ENCODE peak calls at places on chromosomes 5 and 9, in nine cellular contexts. One of them, this sample, is unnamed.

GRCh38 chr5:68420476-68421344 is 205.2 kb downstream of the PIK3R1 start:
- DNase-seq in cardiac muscle cell: no peak
- DNase-seq in CD8-positive, alpha-beta memory T cell: no peak
- DNase-seq in PC-9: no peak
- DNase-seq in psoas muscle: peak; percentile 66
- DNase-seq in A549: no peak
- DNase-seq in body of pancreas: no peak
- DNase-seq in aorta: no peak
- DNase-seq in spleen: peak; percentile 86
- DNase-seq in this sample: no peak

GRCh38 chr9:92359380-92360007 is 33.7 kb downstream of the CENPP start:
- DNase-seq in cardiac muscle cell: peak; percentile 69
- DNase-seq in CD8-positive, alpha-beta memory T cell: no peak
- DNase-seq in PC-9: no peak
- DNase-seq in psoas muscle: no peak
- DNase-seq in A549: no peak
- DNase-seq in body of pancreas: no peak
- DNase-seq in aorta: no peak
- DNase-seq in spleen: no peak
- DNase-seq in this sample: no peak

GRCh38 chr5:172904643-172905345 is 54.4 kb upstream of the RPL26L1 start:
- DNase-seq in cardiac muscle cell: peak; percentile 87
- DNase-seq in CD8-positive, alpha-beta memory T cell: no peak
- DNase-seq in PC-9: peak; percentile 98
- DNase-seq in psoas muscle: peak; percentile 79
- DNase-seq in A549: peak; percentile 78
- DNase-seq in body of pancreas: peak; percentile 98
- DNase-seq in aorta: peak; percentile 90
- DNase-seq in spleen: no peak
- DNase-seq in this sample: peak; percentile 71

GRCh38 chr9:93264338-93265125 is 80.6 kb downstream of the WNK2 start:
- DNase-seq in cardiac muscle cell: no peak
- DNase-seq in CD8-positive, alpha-beta memory T cell: no peak
- DNase-seq in PC-9: no peak
- DNase-seq in psoas muscle: peak; percentile 35
- DNase-seq in A549: no peak
- DNase-seq in body of pancreas: no peak
- DNase-seq in aorta: peak; percentile 66
- DNase-seq in spleen: peak; percentile 52
- DNase-seq in this sample: no peak

GRCh38 chr5:107777161-107777740 is 106.5 kb upstream of the EFNA5 start:
- DNase-seq in cardiac muscle cell: no peak
- DNase-seq in CD8-positive, alpha-beta memory T cell: no peak
- DNase-seq in PC-9: no peak
- DNase-seq in psoas muscle: no peak
- DNase-seq in A549: no peak
- DNase-seq in body of pancreas: no peak
- DNase-seq in aorta: no peak
- DNase-seq in spleen: no peak
- DNase-seq in this sample: no peak

GRCh38 chr9:33765411-33765810 is 29.9 kb upstream of the PRSS3 start:
- DNase-seq in cardiac muscle cell: peak; percentile 46
- DNase-seq in CD8-positive, alpha-beta memory T cell: no peak
- DNase-seq in PC-9: peak; percentile 83
- DNase-seq in psoas muscle: no peak
- DNase-seq in A549: peak; percentile 75
- DNase-seq in body of pancreas: no peak
- DNase-seq in aorta: no peak
- DNase-seq in spleen: no peak
- DNase-seq in this sample: no peak

GRCh38 chr5:132472431-132472830 is 18.1 kb downstream of the IRF1 start:
- DNase-seq in cardiac muscle cell: no peak
- DNase-seq in CD8-positive, alpha-beta memory T cell: no peak
- DNase-seq in PC-9: no peak
- DNase-seq in psoas muscle: no peak
- DNase-seq in A549: no peak
- DNase-seq in body of pancreas: no peak
- DNase-seq in aorta: no peak
- DNase-seq in spleen: peak; percentile 59
- DNase-seq in this sample: peak; percentile 5

GRCh38 chr5:44862808-44863207 is 54.1 kb downstream of the MRPS30 start:
- DNase-seq in cardiac muscle cell: no peak
- DNase-seq in CD8-positive, alpha-beta memory T cell: no peak
- DNase-seq in PC-9: peak; percentile 43
- DNase-seq in psoas muscle: no peak
- DNase-seq in A549: peak; percentile 33
- DNase-seq in body of pancreas: no peak
- DNase-seq in aorta: no peak
- DNase-seq in spleen: no peak
- DNase-seq in this sample: no peak

GRCh38 chr9:14428781-14429230 is 114.9 kb upstream of the NFIB start:
- DNase-seq in cardiac muscle cell: peak; percentile 91
- DNase-seq in CD8-positive, alpha-beta memory T cell: no peak
- DNase-seq in PC-9: peak; percentile 37
- DNase-seq in psoas muscle: peak; percentile 73
- DNase-seq in A549: peak; percentile 69
- DNase-seq in body of pancreas: peak; percentile 66
- DNase-seq in aorta: peak; percentile 89
- DNase-seq in spleen: no peak
- DNase-seq in this sample: peak; percentile 60

GRCh38 chr5:107765685-107766063 is 94.9 kb upstream of the EFNA5 start:
- DNase-seq in cardiac muscle cell: no peak
- DNase-seq in CD8-positive, alpha-beta memory T cell: no peak
- DNase-seq in PC-9: no peak
- DNase-seq in psoas muscle: no peak
- DNase-seq in A549: no peak
- DNase-seq in body of pancreas: no peak
- DNase-seq in aorta: no peak
- DNase-seq in spleen: no peak
- DNase-seq in this sample: no peak

GRCh38 chr5:54533541-54534179 is 16.1 kb downstream of the SNX18 start:
- DNase-seq in cardiac muscle cell: peak; percentile 44
- DNase-seq in CD8-positive, alpha-beta memory T cell: no peak
- DNase-seq in PC-9: no peak
- DNase-seq in psoas muscle: no peak
- DNase-seq in A549: no peak
- DNase-seq in body of pancreas: peak; percentile 43
- DNase-seq in aorta: no peak
- DNase-seq in spleen: no peak
- DNase-seq in this sample: no peak
- H3K4me1 ChIP-seq in cardiac muscle cell: peaks cover 39% of the 10 kb centered on the region
- H3K4me1 ChIP-seq in CD8-positive, alpha-beta memory T cell: peaks cover 26% of the 10 kb centered on the region
- H3K4me1 ChIP-seq in PC-9: peaks cover 20% of the 10 kb centered on the region
- H3K4me1 ChIP-seq in psoas muscle: peaks cover 50% of the 10 kb centered on the region
- H3K4me1 ChIP-seq in A549: no peaks in the 10 kb centered on the region
- H3K4me1 ChIP-seq in body of pancreas: peaks cover 55% of the 10 kb centered on the region
- H3K4me1 ChIP-seq in aorta: peaks cover 5% of the 10 kb centered on the region
- H3K4me1 ChIP-seq in spleen: peaks cover 67% of the 10 kb centered on the region
- H3K4me1 ChIP-seq in this sample: no peaks in the 10 kb centered on the region

GRCh38 chr9:121711281-121711680 is 59.8 kb downstream of the DAB2IP start:
- DNase-seq in cardiac muscle cell: no peak
- DNase-seq in CD8-positive, alpha-beta memory T cell: no peak
- DNase-seq in PC-9: no peak
- DNase-seq in psoas muscle: no peak
- DNase-seq in A549: no peak
- DNase-seq in body of pancreas: no peak
- DNase-seq in aorta: no peak
- DNase-seq in spleen: no peak
- DNase-seq in this sample: no peak

GRCh38 chr9:121714075-121714705 is 62.8 kb downstream of the DAB2IP start:
- DNase-seq in cardiac muscle cell: no peak
- DNase-seq in CD8-positive, alpha-beta memory T cell: no peak
- DNase-seq in PC-9: peak; percentile 41
- DNase-seq in psoas muscle: no peak
- DNase-seq in A549: no peak
- DNase-seq in body of pancreas: no peak
- DNase-seq in aorta: no peak
- DNase-seq in spleen: no peak
- DNase-seq in this sample: no peak

GRCh38 chr9:121714873-121715272 is 63.4 kb downstream of the DAB2IP start:
- DNase-seq in cardiac muscle cell: no peak
- DNase-seq in CD8-positive, alpha-beta memory T cell: no peak
- DNase-seq in PC-9: no peak
- DNase-seq in psoas muscle: no peak
- DNase-seq in A549: no peak
- DNase-seq in body of pancreas: no peak
- DNase-seq in aorta: no peak
- DNase-seq in spleen: no peak
- DNase-seq in this sample: no peak

GRCh38 chr9:121717141-121717749 is 65.8 kb downstream of the DAB2IP start:
- DNase-seq in cardiac muscle cell: no peak
- DNase-seq in CD8-positive, alpha-beta memory T cell: no peak
- DNase-seq in PC-9: no peak
- DNase-seq in psoas muscle: no peak
- DNase-seq in A549: no peak
- DNase-seq in body of pancreas: no peak
- DNase-seq in aorta: no peak
- DNase-seq in spleen: no peak
- DNase-seq in this sample: no peak

GRCh38 chr9:121713400-121714070 is 62.1 kb downstream of the DAB2IP start:
- DNase-seq in cardiac muscle cell: no peak
- DNase-seq in CD8-positive, alpha-beta memory T cell: no peak
- DNase-seq in PC-9: no peak
- DNase-seq in psoas muscle: no peak
- DNase-seq in A549: no peak
- DNase-seq in body of pancreas: no peak
- DNase-seq in aorta: no peak
- DNase-seq in spleen: no peak
- DNase-seq in this sample: no peak
- H3K4me1 ChIP-seq in cardiac muscle cell: no peaks in the 10 kb centered on the region
- H3K4me1 ChIP-seq in CD8-positive, alpha-beta memory T cell: peaks cover under 1% of the 10 kb centered on the region
- H3K4me1 ChIP-seq in PC-9: peaks cover 7% of the 10 kb centered on the region
- H3K4me1 ChIP-seq in psoas muscle: peaks cover 88% of the 10 kb centered on the region
- H3K4me1 ChIP-seq in A549: no peaks in the 10 kb centered on the region
- H3K4me1 ChIP-seq in body of pancreas: no peaks in the 10 kb centered on the region
- H3K4me1 ChIP-seq in aorta: no peaks in the 10 kb centered on the region
- H3K4me1 ChIP-seq in spleen: no peaks in the 10 kb centered on the region
- H3K4me1 ChIP-seq in this sample: peaks cover 3% of the 10 kb centered on the region

DNA sequence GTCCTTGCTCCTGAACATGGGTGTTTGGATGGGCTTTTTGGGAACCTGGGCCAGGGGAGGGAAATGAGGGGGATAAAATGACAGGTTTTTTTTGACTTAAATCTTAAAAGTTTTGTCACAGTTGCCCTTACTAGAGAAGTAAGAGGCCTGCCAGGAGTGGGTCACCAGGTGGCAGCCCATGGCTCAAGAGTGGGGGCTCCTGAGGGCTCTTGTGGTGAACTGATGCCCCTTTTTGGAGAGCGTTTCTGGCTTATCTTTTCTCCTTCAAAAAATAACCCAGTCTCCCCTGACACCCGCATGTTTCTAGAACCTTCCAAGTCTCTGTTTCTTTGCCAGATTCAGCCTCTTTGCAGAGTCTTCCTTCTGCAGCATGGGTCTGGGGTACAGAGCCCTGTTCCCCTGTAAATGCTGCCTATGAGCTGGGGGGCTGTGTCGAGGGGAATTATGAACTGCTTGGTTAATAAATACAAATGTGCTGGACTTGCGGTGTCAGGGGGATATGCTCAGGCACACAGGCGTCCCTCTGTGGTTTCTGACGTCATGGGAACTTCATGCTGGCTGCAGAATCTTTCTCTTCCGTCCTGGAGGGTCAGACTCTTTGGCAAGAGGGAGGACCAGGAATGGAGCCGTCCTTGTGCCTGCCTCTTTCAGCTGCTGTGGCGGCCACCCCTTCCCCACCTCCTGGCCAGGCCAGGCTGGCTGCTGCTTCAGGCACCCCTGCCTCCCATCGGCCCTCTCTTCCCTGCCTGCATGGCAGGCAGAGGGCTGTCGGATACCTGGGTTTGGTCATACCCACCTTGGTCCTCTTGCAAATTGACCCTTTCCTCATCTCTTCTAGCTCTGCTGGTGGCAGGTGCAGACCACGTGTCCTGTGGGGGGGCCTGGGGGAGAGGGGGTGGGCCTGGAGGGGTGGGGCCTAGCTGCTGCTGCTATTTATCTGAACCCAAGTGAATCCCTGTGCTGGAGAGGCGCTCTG is 30.1 kb downstream of the PTPA start:
- DNase-seq in cardiac muscle cell: peak; percentile 93
- DNase-seq in CD8-positive, alpha-beta memory T cell: peak; percentile 32
- DNase-seq in PC-9: no peak
- DNase-seq in psoas muscle: peak; percentile 70
- DNase-seq in A549: peak; percentile 31
- DNase-seq in body of pancreas: peak; percentile 87
- DNase-seq in aorta: no peak
- DNase-seq in spleen: peak; percentile 82
- DNase-seq in this sample: peak; percentile 65
- H3K4me1 ChIP-seq in cardiac muscle cell: peaks cover 62% of the 10 kb centered on the region
- H3K4me1 ChIP-seq in CD8-positive, alpha-beta memory T cell: peaks cover 38% of the 10 kb centered on the region
- H3K4me1 ChIP-seq in PC-9: peaks cover 56% of the 10 kb centered on the region
- H3K4me1 ChIP-seq in psoas muscle: peaks cover 72% of the 10 kb centered on the region
- H3K4me1 ChIP-seq in A549: peaks cover 74% of the 10 kb centered on the region
- H3K4me1 ChIP-seq in body of pancreas: peaks cover 74% of the 10 kb centered on the region
- H3K4me1 ChIP-seq in aorta: peaks cover 4% of the 10 kb centered on the region
- H3K4me1 ChIP-seq in spleen: peaks cover 86% of the 10 kb centered on the region
- H3K4me1 ChIP-seq in this sample: peaks cover 53% of the 10 kb centered on the region

DNA sequence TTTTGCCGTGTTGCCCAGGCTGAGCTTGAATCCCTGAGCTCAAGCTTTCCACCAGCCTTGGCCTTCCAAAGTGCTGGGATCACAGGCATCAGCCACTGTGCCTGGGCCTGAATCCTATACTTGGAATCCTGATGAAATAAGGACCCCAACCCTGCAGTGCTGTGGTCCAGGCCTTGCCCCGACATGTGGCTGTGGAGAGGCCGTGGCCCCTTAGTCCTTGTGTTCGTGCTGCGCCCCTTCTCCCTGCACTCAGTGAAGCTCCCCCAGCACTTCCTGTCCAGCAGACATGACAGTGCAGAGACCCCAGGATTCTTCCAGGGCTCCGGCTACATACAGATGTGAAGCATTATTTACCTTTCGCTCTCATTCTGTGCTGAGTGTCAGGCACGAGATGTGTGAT is 52.9 kb downstream of the EHMT1 start:
- DNase-seq in cardiac muscle cell: no peak
- DNase-seq in CD8-positive, alpha-beta memory T cell: no peak
- DNase-seq in PC-9: no peak
- DNase-seq in psoas muscle: no peak
- DNase-seq in A549: no peak
- DNase-seq in body of pancreas: no peak
- DNase-seq in aorta: peak; percentile 28
- DNase-seq in spleen: peak; percentile 51
- DNase-seq in this sample: no peak
- H3K4me1 ChIP-seq in cardiac muscle cell: peaks cover 40% of the 10 kb centered on the region
- H3K4me1 ChIP-seq in CD8-positive, alpha-beta memory T cell: peaks cover 11% of the 10 kb centered on the region
- H3K4me1 ChIP-seq in PC-9: no peaks in the 10 kb centered on the region
- H3K4me1 ChIP-seq in psoas muscle: peaks cover 26% of the 10 kb centered on the region
- H3K4me1 ChIP-seq in A549: peaks cover 17% of the 10 kb centered on the region
- H3K4me1 ChIP-seq in body of pancreas: peaks cover 55% of the 10 kb centered on the region
- H3K4me1 ChIP-seq in aorta: no peaks in the 10 kb centered on the region
- H3K4me1 ChIP-seq in spleen: peaks cover 51% of the 10 kb centered on the region
- H3K4me1 ChIP-seq in this sample: peaks cover 6% of the 10 kb centered on the region

GRCh38 chr5:116563909-116564308 is 10.7 kb downstream of the SEMA6A start:
- DNase-seq in cardiac muscle cell: no peak
- DNase-seq in CD8-positive, alpha-beta memory T cell: no peak
- DNase-seq in PC-9: no peak
- DNase-seq in psoas muscle: no peak
- DNase-seq in A549: no peak
- DNase-seq in body of pancreas: no peak
- DNase-seq in aorta: no peak
- DNase-seq in spleen: no peak
- DNase-seq in this sample: no peak
- H3K4me1 ChIP-seq in cardiac muscle cell: peaks cover 7% of the 10 kb centered on the region
- H3K4me1 ChIP-seq in CD8-positive, alpha-beta memory T cell: no peaks in the 10 kb centered on the region
- H3K4me1 ChIP-seq in PC-9: no peaks in the 10 kb centered on the region
- H3K4me1 ChIP-seq in psoas muscle: peaks cover 19% of the 10 kb centered on the region
- H3K4me1 ChIP-seq in A549: no peaks in the 10 kb centered on the region
- H3K4me1 ChIP-seq in body of pancreas: no peaks in the 10 kb centered on the region
- H3K4me1 ChIP-seq in aorta: peaks cover 2% of the 10 kb centered on the region
- H3K4me1 ChIP-seq in spleen: no peaks in the 10 kb centered on the region
- H3K4me1 ChIP-seq in this sample: no peaks in the 10 kb centered on the region

GRCh38 chr9:16732546-16732945 is 137.9 kb downstream of the BNC2 start:
- DNase-seq in cardiac muscle cell: no peak
- DNase-seq in CD8-positive, alpha-beta memory T cell: no peak
- DNase-seq in PC-9: no peak
- DNase-seq in psoas muscle: no peak
- DNase-seq in A549: no peak
- DNase-seq in body of pancreas: no peak
- DNase-seq in aorta: no peak
- DNase-seq in spleen: no peak
- DNase-seq in this sample: no peak
- H3K4me1 ChIP-seq in cardiac muscle cell: no peaks in the 10 kb centered on the region
- H3K4me1 ChIP-seq in CD8-positive, alpha-beta memory T cell: no peaks in the 10 kb centered on the region
- H3K4me1 ChIP-seq in PC-9: peaks cover 12% of the 10 kb centered on the region
- H3K4me1 ChIP-seq in psoas muscle: no peaks in the 10 kb centered on the region
- H3K4me1 ChIP-seq in A549: peaks cover 20% of the 10 kb centered on the region
- H3K4me1 ChIP-seq in body of pancreas: peaks cover 5% of the 10 kb centered on the region
- H3K4me1 ChIP-seq in aorta: no peaks in the 10 kb centered on the region
- H3K4me1 ChIP-seq in spleen: no peaks in the 10 kb centered on the region
- H3K4me1 ChIP-seq in this sample: peaks cover 4% of the 10 kb centered on the region